ENCODE peak calls at places on chromosomes 1 and 21, in six cellular contexts. G is A673, F is fibroblast of mammary gland, Q is cardiac muscle cell, A is PC-3, I is esophagus squamous epithelium. U is an unnamed sample.

GRCh38 chr1:160209656-160210046 is 4.5 kb downstream of the PEA15 start:
- DNase-seq in G (no peak), F (no peak), Q (peak), A (no peak), I (no peak), U (no peak)

GRCh38 chr1:179663810-179664209 is 72.2 kb downstream of the TDRD5 start:
- DNase-seq in G (peak), F (no peak), Q (peak), A (no peak), I (no peak), U (no peak)

GRCh38 chr1:230883964-230884363 is 15.6 kb upstream of the C1orf198 start:
- DNase-seq in G (no peak), F (no peak), Q (no peak), A (no peak), I (no peak), U (no peak)

GRCh38 chr1:1238702-1239178 is 6.7 kb downstream of the B3GALT6 start:
- DNase-seq in G (no peak), F (no peak), Q (no peak), A (no peak), I (no peak), U (no peak)

GRCh38 chr1:198540580-198540979 is at the start of gene ATP6V1G3:
- DNase-seq in G (no peak), F (no peak), Q (no peak), A (peak), I (no peak), U (no peak)

GRCh38 chr1:211036701-211037494 is 97.0 kb downstream of the KCNH1 start:
- DNase-seq in G (peak), F (peak), Q (peak), A (peak), I (no peak), U (peak)

GRCh38 chr21:44765231-44766013 is 36.2 kb downstream of the UBE2G2 start:
- DNase-seq in G (no peak), F (peak), Q (peak), A (peak), I (no peak), U (peak)

GRCh38 chr1:223726380-223727001 is 14.2 kb downstream of the CAPN2 start:
- DNase-seq in G (peak), F (peak), Q (peak), A (peak), I (peak), U (peak)

GRCh38 chr1:218588555-218589172 is 243.5 kb downstream of the TGFB2 start:
- DNase-seq in G (no peak), F (no peak), Q (peak), A (no peak), I (no peak), U (no peak)

GRCh38 chr1:119475866-119476439 is 31.1 kb upstream of the HSD3B1 start:
- DNase-seq in G (peak), F (peak), Q (peak), A (peak), I (no peak), U (peak)

GRCh38 chr1:78497196-78497595 is 6.4 kb downstream of the PTGFR start:
- DNase-seq in G (peak), F (no peak), Q (no peak), A (no peak), I (no peak), U (no peak)

GRCh38 chr1:66217021-66217420 is 316.9 kb upstream of the SGIP1 start:
- DNase-seq in G (no peak), F (peak), Q (no peak), A (peak), I (no peak), U (peak)

GRCh38 chr21:41565550-41565949 is 57.6 kb upstream of the TMPRSS2 start:
- DNase-seq in G (no peak), F (no peak), Q (no peak), A (no peak), I (no peak), U (no peak)

GRCh38 chr1:52424238-52424637 is 19.8 kb downstream of the PRPF38A start:
- DNase-seq in G (no peak), F (no peak), Q (peak), A (no peak), I (no peak), U (no peak)

GRCh38 chr1:200302893-200303250 is 107.0 kb downstream of the ZNF281 start:
- DNase-seq in G (no peak), F (peak), Q (peak), A (peak), I (no peak), U (peak)

GRCh38 chr1:5828322-5828935 is 163.8 kb downstream of the NPHP4 start:
- DNase-seq in G (no peak), F (no peak), Q (no peak), A (no peak), I (no peak), U (no peak)

GRCh38 chr1:229436178-229436577 is 2.3 kb upstream of the ACTA1 start:
- DNase-seq in G (no peak), F (no peak), Q (no peak), A (no peak), I (no peak), U (no peak)

GRCh38 chr1:53642215-53642555 is 96.8 kb downstream of the GLIS1 start:
- DNase-seq in G (no peak), F (no peak), Q (no peak), A (no peak), I (no peak), U (no peak)

GRCh38 chr1:155981266-155982088 is 3.1 kb upstream of the ARHGEF2 start:
- DNase-seq in G (peak), F (peak), Q (peak), A (no peak), I (no peak), U (no peak)

GRCh38 chr21:32253215-32253641 is 25.6 kb downstream of the MIS18A start:
- DNase-seq in G (no peak), F (peak), Q (peak), A (no peak), I (no peak), U (no peak)

GRCh38 chr1:87603636-87604035 is 275.0 kb downstream of the LMO4 start:
- DNase-seq in G (no peak), F (no peak), Q (no peak), A (peak), I (no peak), U (no peak)

DNA sequence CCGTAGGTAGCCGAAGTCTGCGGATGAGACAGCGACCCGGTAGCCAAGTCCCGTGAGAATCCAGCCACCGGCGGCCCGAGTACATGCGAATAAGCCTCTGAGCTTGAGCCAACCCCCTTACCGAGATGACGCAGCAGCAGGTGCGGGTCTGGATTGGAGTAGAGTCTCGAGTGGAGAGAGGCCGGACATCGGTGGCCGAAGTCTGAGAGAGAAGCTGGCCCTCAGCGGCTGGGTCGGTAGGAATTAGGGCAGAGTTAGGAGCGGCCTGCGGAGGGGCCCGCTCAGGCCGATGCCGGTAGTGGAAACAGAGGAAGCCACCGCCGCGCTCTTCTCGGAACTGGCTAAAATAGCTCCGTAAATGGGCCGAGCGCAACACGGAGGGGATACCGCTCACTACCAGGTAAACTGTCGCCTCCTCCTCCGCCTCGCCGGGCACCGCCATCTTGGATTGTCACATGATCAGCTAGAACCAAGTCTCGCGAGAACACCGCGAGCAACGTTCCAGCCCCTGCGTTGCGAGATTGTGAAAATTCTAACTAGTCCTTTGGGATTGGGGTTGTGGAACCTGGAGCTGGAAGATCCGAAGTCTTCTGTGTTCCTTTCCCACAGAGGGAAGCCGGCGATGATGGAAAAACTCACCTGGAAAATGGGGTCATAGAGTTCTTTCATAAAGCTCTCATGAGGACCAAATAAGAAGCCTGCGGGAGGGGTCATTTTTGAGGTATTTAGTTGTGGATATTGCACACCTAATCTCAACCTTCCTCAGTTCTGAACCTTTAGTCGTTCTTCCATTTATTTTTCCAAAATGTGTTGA is at the start of gene GPATCH3:
- DNase-seq in G (peak), F (peak), Q (peak), A (peak), I (peak), U (peak)
- TF ChIP-seq CTCF in G (no peak), F (no peak), Q (no peak), A (no peak), I (no peak), U (no peak)

GRCh38 chr1:151486557-151486956 is 24.6 kb upstream of the CGN start:
- DNase-seq in G (no peak), F (no peak), Q (no peak), A (no peak), I (no peak), U (no peak)

GRCh38 chr1:151491641-151492040 is 19.5 kb upstream of the CGN start:
- DNase-seq in G (no peak), F (no peak), Q (no peak), A (no peak), I (no peak), U (no peak)

GRCh38 chr1:151482017-151482416 is 22.7 kb upstream of the POGZ start:
- DNase-seq in G (no peak), F (no peak), Q (no peak), A (no peak), I (no peak), U (no peak)

DNA sequence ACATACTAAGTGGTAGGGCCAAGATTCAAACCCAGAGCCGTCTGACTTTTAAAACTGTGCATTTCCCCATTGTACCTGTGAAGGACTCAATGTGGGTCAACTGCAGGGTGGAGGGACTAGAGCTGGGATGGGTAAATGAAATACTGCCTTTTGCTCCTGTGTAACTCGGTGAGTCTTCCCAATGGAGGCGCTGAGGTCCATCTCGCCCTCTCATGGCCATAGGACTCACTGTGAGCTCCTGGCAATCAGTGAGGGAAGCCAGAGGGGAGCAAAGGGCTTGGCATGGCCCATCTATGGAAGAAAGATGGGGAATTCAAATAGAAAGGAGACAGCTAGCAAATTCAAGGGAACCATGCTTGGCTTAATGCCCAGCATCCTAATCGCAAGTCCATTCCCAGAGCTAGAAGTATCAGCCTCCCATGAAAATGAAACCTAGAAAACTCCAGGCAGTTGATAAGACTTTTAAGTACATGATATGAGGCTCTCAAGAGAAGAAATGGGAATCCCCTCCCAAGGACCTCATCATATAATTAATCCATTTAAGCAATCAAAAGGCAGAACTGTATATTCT is 25.4 kb upstream of the CGN start:
- DNase-seq in G (no peak), F (no peak), Q (peak), A (no peak), I (no peak), U (no peak)
- H3K4me3 ChIP-seq in G (no peak), F (no peak), Q (no peak), A (no peak), I (no peak), U (no peak)

GRCh38 chr1:151265446-151266236 is 11.1 kb downstream of the PSMD4 start:
- DNase-seq in G (no peak), F (no peak), Q (no peak), A (no peak), I (no peak), U (no peak)
- TF ChIP-seq CTCF in G (no peak), F (no peak), Q (no peak), A (no peak), I (no peak), U (no peak)

GRCh38 chr1:42963378-42964005 is 4.8 kb upstream of the SLC2A1 start:
- DNase-seq in G (no peak), F (peak), Q (peak), A (peak), I (no peak), U (peak)

GRCh38 chr1:42961560-42962091 is 3.0 kb upstream of the SLC2A1 start:
- DNase-seq in G (no peak), F (no peak), Q (no peak), A (peak), I (no peak), U (no peak)

GRCh38 chr1:42960693-42961559 is 2.3 kb upstream of the SLC2A1 start:
- DNase-seq in G (no peak), F (no peak), Q (no peak), A (no peak), I (no peak), U (no peak)

GRCh38 chr1:42964032-42964812 is 5.6 kb upstream of the SLC2A1 start:
- DNase-seq in G (no peak), F (no peak), Q (no peak), A (no peak), I (no peak), U (no peak)

DNA sequence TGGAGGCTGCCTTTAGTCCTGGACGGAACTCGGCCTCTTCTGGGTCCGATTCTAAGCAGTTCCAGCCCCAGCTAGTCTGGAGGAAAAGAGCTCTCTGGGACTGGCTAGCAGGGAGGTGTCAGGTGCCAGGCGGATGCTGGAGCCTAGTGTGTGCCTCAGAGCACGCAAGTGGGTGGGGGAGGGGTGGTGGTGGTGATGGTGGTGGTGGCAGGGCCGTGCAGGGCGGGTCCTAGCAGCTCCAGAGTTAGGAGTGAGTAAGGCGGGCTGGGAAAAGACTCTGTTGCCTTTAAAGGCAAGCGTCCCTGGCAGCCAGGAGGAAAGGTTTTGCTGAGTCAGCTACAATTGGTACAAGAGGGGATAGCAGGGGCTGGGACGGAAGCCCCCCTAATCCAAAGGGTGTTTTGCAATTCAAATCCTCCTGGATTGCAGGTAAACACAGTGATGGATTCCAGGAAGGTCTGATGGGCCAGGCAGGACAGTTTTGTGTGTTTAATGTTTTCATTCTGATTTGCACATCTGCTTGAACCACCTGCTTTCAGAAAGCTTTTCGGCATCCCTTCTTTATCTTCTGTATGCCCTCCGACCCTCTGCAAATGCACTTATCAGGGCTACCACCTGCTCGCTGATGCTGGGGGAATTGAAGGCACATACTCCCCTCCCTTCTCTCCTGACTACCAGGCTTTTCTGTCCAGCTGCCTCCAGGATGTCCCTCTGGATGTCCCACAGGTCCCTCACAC is 4.1 kb upstream of the SLC2A1 start:
- DNase-seq in G (no peak), F (peak), Q (no peak), A (peak), I (no peak), U (peak)
- H3K4me3 ChIP-seq in G (no peak), F (no peak), Q (no peak), A (no peak), I (no peak), U (no peak)